ENCODE peak calls at places on chromosome 18, in eight cellular contexts. G, I, V, L, N, J, P and O are unnamed samples.

GRCh38 chr18:60599267-60599666 is 226.7 kb upstream of the MC4R start:
- DNase-seq in I (no peak), P (no peak), J (no peak), L (no peak), G (no peak), N (no peak), V (no peak), O (no peak)

GRCh38 chr18:44682871-44683221 is 2.2 kb downstream of the SETBP1 start:
- DNase-seq in V (no peak), I (no peak), G (peak), N (no peak), L (no peak), J (peak), P (peak), O (no peak)

GRCh38 chr18:5057348-5058012 is 139.6 kb downstream of the AKAIN1 start:
- DNase-seq in P (no peak), G (peak), I (peak), L (peak), V (peak), J (peak), N (no peak), O (peak)

GRCh38 chr18:54357082-54357659 is 487 bp downstream of the STARD6 start:
- DNase-seq in G (no peak), I (no peak), V (no peak), N (no peak), J (no peak), L (no peak), P (no peak), O (no peak)

GRCh38 chr18:3982541-3982940 is 472.6 kb downstream of the DLGAP1 start:
- DNase-seq in J (no peak), G (no peak), V (no peak), N (no peak), L (no peak), I (no peak), P (no peak), O (no peak)

GRCh38 chr18:34866739-34867138 is 156.6 kb downstream of the DTNA start:
- DNase-seq in G (no peak), N (no peak), J (no peak), V (peak), P (no peak), I (no peak), L (no peak), O (peak)

GRCh38 chr18:49865401-49865800 is 52.1 kb upstream of the ACAA2 start:
- DNase-seq in N (no peak), P (no peak), L (no peak), I (no peak), V (no peak), G (no peak), J (peak), O (no peak)

GRCh38 chr18:46028536-46028891 is 43.5 kb downstream of the PSTPIP2 start:
- DNase-seq in V (no peak), P (no peak), G (no peak), I (no peak), J (no peak), L (no peak), N (no peak), O (no peak)

GRCh38 chr18:13658444-13659204 is 67.7 kb downstream of the FAM210A start:
- DNase-seq in V (no peak), I (no peak), L (no peak), N (peak), P (no peak), J (no peak), G (no peak), O (no peak)

GRCh38 chr18:45621068-45621511 is 5.8 kb downstream of the SLC14A2 start:
- DNase-seq in P (peak), G (peak), L (peak), V (peak), J (peak), N (no peak), I (no peak), O (peak)

GRCh38 chr18:10797882-10798281 is 272.1 kb downstream of the NAPG start:
- DNase-seq in V (no peak), G (no peak), N (no peak), J (no peak), P (no peak), I (no peak), L (no peak), O (no peak)

GRCh38 chr18:68489018-68489792 is 225.7 kb downstream of the TMX3 start:
- DNase-seq in L (no peak), V (no peak), J (no peak), G (no peak), P (no peak), I (no peak), N (no peak), O (no peak)

GRCh38 chr18:47075098-47075883 is 39.9 kb upstream of the ELOA2 start:
- DNase-seq in N (no peak), L (no peak), G (no peak), J (peak), I (no peak), P (no peak), V (no peak), O (no peak)

GRCh38 chr18:27057459-27058302 is 127.4 kb downstream of the CHST9 start:
- DNase-seq in N (peak), L (no peak), V (no peak), J (no peak), I (no peak), G (peak), P (peak), O (peak)

GRCh38 chr18:43012951-43013350 is 102.5 kb downstream of the RIT2 start:
- DNase-seq in N (no peak), P (no peak), L (no peak), J (no peak), I (no peak), G (no peak), V (no peak), O (no peak)

GRCh38 chr18:26336572-26336971 is 110.3 kb downstream of the TAF4B start:
- DNase-seq in L (no peak), N (no peak), I (no peak), V (no peak), J (no peak), P (no peak), G (no peak), O (peak)

GRCh38 chr18:23357992-23358594 is 95.0 kb upstream of the RIOK3 start:
- DNase-seq in N (no peak), L (no peak), J (peak), I (no peak), V (no peak), G (no peak), P (no peak), O (no peak)

GRCh38 chr18:8368490-8369217 is 240.6 kb upstream of the RAB12 start:
- DNase-seq in P (no peak), L (no peak), J (no peak), N (no peak), I (no peak), V (no peak), G (no peak), O (no peak)

GRCh38 chr18:9968081-9968848 is 54.4 kb downstream of the VAPA start:
- DNase-seq in P (no peak), I (no peak), N (no peak), J (no peak), L (no peak), V (no peak), G (no peak), O (no peak)

GRCh38 chr18:75977069-75977468 is 518.0 kb downstream of the ZNF516 start:
- DNase-seq in P (no peak), I (no peak), V (no peak), L (no peak), N (no peak), G (no peak), J (no peak), O (no peak)

GRCh38 chr18:28984731-28985130 is 807.8 kb upstream of the CDH2 start:
- DNase-seq in G (no peak), I (no peak), L (no peak), N (no peak), J (no peak), V (no peak), P (no peak), O (no peak)

GRCh38 chr18:53991202-53991601 is 233.3 kb downstream of the MBD2 start:
- DNase-seq in J (no peak), L (no peak), N (peak), I (no peak), G (no peak), V (no peak), P (no peak), O (no peak)

GRCh38 chr18:4130734-4131719 is 324.1 kb downstream of the DLGAP1 start:
- DNase-seq in V (no peak), N (no peak), P (peak), G (no peak), I (no peak), L (no peak), J (no peak), O (no peak)

GRCh38 chr18:3345885-3346284 is 84.0 kb downstream of the MYL12B start:
- DNase-seq in V (no peak), L (no peak), J (no peak), G (no peak), I (no peak), N (no peak), P (no peak), O (no peak)

GRCh38 chr18:33744032-33744697 is 166.1 kb downstream of the ASXL3 start:
- DNase-seq in N (no peak), L (no peak), I (no peak), V (no peak), G (no peak), J (peak), P (peak), O (no peak)

GRCh38 chr18:61554117-61554776 is 221.0 kb downstream of the CDH20 start:
- DNase-seq in L (no peak), G (no peak), I (peak), P (no peak), J (no peak), N (no peak), V (no peak), O (no peak)